ENCODE peak calls at places on chromosomes 3 and 15, in four cellular contexts. S is psoas muscle; J is CD8-positive, alpha-beta T cell; E is astrocyte. N is an unnamed sample.
A peak's percentile ranks its signal among the peaks of the same experiment; 100 is the strongest.

GRCh38 chr3:14324224-14324944 is 78.0 kb upstream of the SLC6A6 start:
- DNase-seq in S (peak; percentile 88), J (no peak), E (no peak), N (no peak)

GRCh38 chr3:111701292-111701906 is 106.3 kb upstream of the ZBED2 start:
- DNase-seq in S (no peak), J (no peak), E (no peak), N (no peak)

GRCh38 chr3:127124135-127124534 is 68.8 kb upstream of the PRR23E start:
- DNase-seq in S (no peak), J (no peak), E (no peak), N (no peak)

GRCh38 chr3:88542916-88543315 is 393.2 kb downstream of the C3orf38 start:
- DNase-seq in S (no peak), J (no peak), E (no peak), N (no peak)

GRCh38 chr15:92082217-92082843 is 228.8 kb downstream of the SLCO3A1 start:
- DNase-seq in S (peak; percentile 71), J (peak; percentile 35), E (peak; percentile 37), N (peak; percentile 80)

GRCh38 chr15:74265046-74265639 is 29.0 kb downstream of the CCDC33 start:
- DNase-seq in S (peak; percentile 53), J (no peak), E (peak; percentile 10), N (peak; percentile 92)

GRCh38 chr3:175224051-175224450 is 364.9 kb downstream of the NAALADL2 start:
- DNase-seq in S (no peak), J (no peak), E (no peak), N (no peak)

GRCh38 chr3:178087376-178087775 is 448.9 kb upstream of the KCNMB2 start:
- DNase-seq in S (no peak), J (no peak), E (no peak), N (no peak)

GRCh38 chr3:151837057-151837456 is 23.1 kb downstream of the AADAC start:
- DNase-seq in S (no peak), J (no peak), E (peak; percentile 80), N (no peak)

GRCh38 chr15:88637841-88638625 is 783 bp upstream of the ISG20 start:
- DNase-seq in S (no peak), J (no peak), E (no peak), N (no peak)

GRCh38 chr3:6437631-6438030 is 423.3 kb upstream of the GRM7 start:
- DNase-seq in S (no peak), J (no peak), E (no peak), N (no peak)

GRCh38 chr3:33131328-33132018 is 17.7 kb downstream of the CRTAP start:
- DNase-seq in S (no peak), J (peak; percentile 21), E (peak; percentile 58), N (peak; percentile 50)

GRCh38 chr3:79018671-79019136 is 749.1 kb downstream of the ROBO1 start:
- DNase-seq in S (peak; percentile 81), J (peak; percentile 16), E (peak; percentile 59), N (peak; percentile 69)

GRCh38 chr3:116285781-116286180 is 159.5 kb downstream of the LSAMP start:
- DNase-seq in S (no peak), J (no peak), E (no peak), N (no peak)

GRCh38 chr3:98581474-98581873 is 11.9 kb downstream of the CPOX start:
- DNase-seq in S (no peak), J (no peak), E (no peak), N (no peak)

GRCh38 chr3:61875073-61875472 is 313.7 kb downstream of the PTPRG start:
- DNase-seq in S (no peak), J (no peak), E (peak; percentile 29), N (no peak)

GRCh38 chr15:27762471-27762870 is 336.6 kb downstream of the OCA2 start:
- DNase-seq in S (no peak), J (no peak), E (no peak), N (no peak)

GRCh38 chr3:101195951-101196713 is 124.2 kb downstream of the IMPG2 start:
- DNase-seq in S (no peak), J (no peak), E (peak; percentile 31), N (no peak)

GRCh38 chr3:52593103-52593502 is 56.7 kb downstream of the UQCC5 start:
- DNase-seq in S (no peak), J (no peak), E (no peak), N (no peak)

GRCh38 chr3:64141476-64141875 is 83.8 kb downstream of the PRICKLE2 start:
- DNase-seq in S (no peak), J (no peak), E (peak; percentile 44), N (no peak)

GRCh38 chr3:26484140-26484539 is 138.4 kb upstream of the LRRC3B start:
- DNase-seq in S (no peak), J (no peak), E (no peak), N (no peak)

DNA sequence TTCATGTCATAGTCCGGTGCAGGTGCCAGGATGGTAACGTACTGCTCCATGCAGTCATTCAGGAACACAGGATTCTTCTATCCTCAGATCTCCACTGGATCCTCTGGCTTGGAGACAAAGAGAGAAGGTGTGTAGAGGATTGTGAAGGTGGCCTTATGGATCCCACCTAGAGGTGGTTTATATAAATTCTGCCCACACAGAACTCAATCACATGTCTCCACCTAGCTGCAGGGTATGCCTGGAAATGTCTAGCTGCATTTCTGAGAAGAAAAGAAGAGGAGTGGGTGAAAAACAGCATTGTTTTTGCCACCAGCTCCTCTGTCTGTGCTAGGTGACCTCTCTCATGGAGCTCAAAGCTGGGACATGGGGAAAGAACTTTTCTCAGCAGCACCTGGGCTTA is 478.7 kb downstream of the PDCD6IP start:
- DNase-seq in S (no peak), J (no peak), E (no peak), N (no peak)
- TF ChIP-seq CTCF in S (no peak), J (no peak), E (no peak), N (no peak)

GRCh38 chr3:150603090-150603887 is at the start of gene SELENOT:
- DNase-seq in S (peak; percentile 98), J (peak; percentile 94), E (peak; percentile 87), N (peak; percentile 95)
- TF ChIP-seq CTCF in S (peak; percentile 36), J (no peak), E (no peak), N (peak; percentile 35)

GRCh38 chr3:34396945-34397344 is 598.5 kb downstream of the PDCD6IP start:
- DNase-seq in S (no peak), J (no peak), E (no peak), N (no peak)

GRCh38 chr3:34396288-34396687 is 597.9 kb downstream of the PDCD6IP start:
- DNase-seq in S (no peak), J (no peak), E (no peak), N (no peak)

DNA sequence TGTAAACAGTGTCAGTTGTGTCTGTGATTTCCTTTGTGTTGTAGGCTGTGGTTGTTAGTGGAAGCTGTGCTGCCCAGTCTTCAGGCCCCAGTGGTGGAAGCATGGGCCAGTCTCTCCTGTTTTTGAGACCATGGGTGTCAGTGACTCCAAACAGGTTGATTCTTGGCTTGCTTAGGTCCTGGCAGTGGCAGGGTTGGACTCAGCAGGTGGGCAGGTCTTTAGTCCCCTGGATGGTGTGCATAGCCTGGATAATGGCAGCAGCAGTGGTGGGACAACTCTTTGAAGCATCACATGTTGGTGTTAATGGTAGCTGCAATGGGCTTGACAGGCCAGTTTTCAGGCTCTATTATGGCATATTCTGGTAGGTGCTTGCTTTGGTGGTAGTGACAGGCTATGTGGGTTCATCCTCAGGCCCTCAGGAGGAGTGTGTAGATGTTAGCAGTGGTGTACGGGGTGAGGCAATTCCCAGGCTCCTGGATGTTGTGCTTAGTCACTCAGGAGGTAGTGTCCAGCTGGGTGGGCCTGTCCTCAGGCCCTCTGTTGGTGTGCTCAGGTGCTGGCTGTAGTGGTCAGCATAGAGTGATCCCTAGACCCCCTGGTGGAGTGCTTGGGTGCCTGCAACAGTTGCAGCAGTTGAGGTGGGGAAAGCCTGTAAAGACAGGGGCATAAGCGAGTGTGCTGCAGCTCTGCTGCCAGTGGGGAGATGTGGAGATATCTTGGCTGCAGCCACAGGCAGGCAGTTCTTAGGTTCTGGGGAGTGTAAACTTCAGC is 596.7 kb downstream of the PDCD6IP start:
- DNase-seq in S (no peak), J (no peak), E (no peak), N (no peak)
- TF ChIP-seq CTCF in S (no peak), J (no peak), E (no peak), N (no peak)

DNA sequence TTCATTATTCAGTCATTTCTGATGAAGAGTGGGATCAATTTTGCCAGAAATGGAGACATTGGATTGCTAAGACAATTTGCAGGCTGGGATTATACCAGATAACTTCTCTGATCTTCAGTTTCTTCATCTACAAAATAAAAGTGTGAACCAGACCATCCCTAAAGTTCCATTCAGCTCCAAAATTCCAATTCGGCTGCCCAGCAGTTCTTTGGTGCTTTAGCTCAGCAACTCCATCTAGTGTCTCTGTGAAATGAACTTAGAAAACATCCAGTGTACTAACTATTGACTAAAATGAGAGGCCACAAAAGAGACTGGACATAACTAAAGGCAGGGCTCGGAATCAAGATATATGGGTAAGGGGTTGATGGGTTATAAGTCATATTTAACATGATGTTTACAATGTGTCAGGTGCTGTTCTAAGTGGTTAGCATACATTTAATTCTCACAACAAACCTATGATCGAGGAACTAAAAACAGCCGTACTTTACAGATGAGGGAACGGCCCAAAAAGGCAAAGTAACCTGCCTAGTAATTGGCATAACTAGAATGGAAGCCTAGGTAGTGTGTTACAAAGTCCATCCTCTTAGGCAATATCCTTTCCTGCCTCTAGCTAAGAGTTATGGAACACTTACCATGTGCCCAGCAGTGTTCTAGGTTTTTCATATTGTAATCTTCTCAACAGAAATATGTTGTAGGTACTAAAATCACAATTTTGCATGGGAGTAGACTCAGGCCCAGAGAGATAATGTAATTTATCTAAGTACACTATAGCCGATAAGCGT is 17.0 kb downstream of the THAP10 start:
- DNase-seq in S (no peak), J (no peak), E (no peak), N (no peak)
- TF ChIP-seq CTCF in S (peak; percentile 45), J (no peak), E (peak; percentile 54), N (no peak)

GRCh38 chr15:75647370-75648155 is at the start of gene SNX33:
- DNase-seq in S (peak; percentile 87), J (peak; percentile 55), E (peak; percentile 82), N (peak; percentile 78)
- TF ChIP-seq CTCF in S (peak; percentile 41), J (no peak), E (peak; percentile 17), N (peak; percentile 43)

DNA sequence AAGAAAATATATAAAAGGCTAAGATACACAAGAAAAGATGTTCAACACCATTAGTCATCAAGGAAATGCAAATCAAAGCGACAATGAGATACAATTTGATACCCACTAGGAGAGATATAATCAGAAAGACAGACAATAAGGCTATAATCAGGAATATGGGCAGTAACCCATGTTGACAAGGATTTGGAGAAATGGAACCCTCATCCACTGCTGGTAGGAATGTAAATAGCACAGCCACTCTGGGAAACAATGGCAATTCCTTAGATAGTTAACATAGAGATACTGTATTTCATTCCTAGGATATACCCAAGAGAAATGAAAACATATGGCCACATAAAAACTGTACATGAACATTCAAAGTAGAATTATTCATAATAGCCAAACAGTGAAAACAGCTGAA is 18.3 kb upstream of the COL8A1 start:
- DNase-seq in S (no peak), J (no peak), E (no peak), N (no peak)
- TF ChIP-seq CTCF in S (no peak), J (no peak), E (no peak), N (no peak)

N was measured in nephron progenitor cell.